ENCODE peak calls at places on chromosomes 4 and X, in nine cellular contexts. I, T, P, A, V, E, K, C and W are unnamed samples.

GRCh38 chr4:169440446-169440845 is 169.7 kb upstream of the SH3RF1 start:
- DNase-seq in I (no peak), T (no peak), P (no peak), A (no peak), V (no peak), E (no peak), K (no peak), C (no peak), W (no peak)

GRCh38 chrX:85851418-85851817 is 195.9 kb downstream of the CHM start:
- DNase-seq in I (no peak), T (no peak), P (no peak), A (no peak), V (no peak), E (no peak), K (no peak), C (no peak), W (no peak)

GRCh38 chrX:71621644-71622346 is 3.5 kb upstream of the CXCR3 start:
- DNase-seq in I (no peak), T (no peak), P (no peak), A (no peak), V (no peak), E (no peak), K (no peak), C (no peak), W (no peak)

GRCh38 chr4:5824635-5825034 is 68.3 kb downstream of the CRMP1 start:
- DNase-seq in I (peak), T (no peak), P (peak), A (no peak), V (no peak), E (no peak), K (no peak), C (no peak), W (no peak)

GRCh38 chrX:9164086-9164485 is 130.2 kb upstream of the FAM9B start:
- DNase-seq in I (no peak), T (no peak), P (no peak), A (no peak), V (no peak), E (no peak), K (no peak), C (no peak), W (no peak)

GRCh38 chrX:43813898-43814297 is 68.4 kb downstream of the MAOB start:
- DNase-seq in I (peak), T (no peak), P (peak), A (no peak), V (no peak), E (no peak), K (no peak), C (no peak), W (no peak)

GRCh38 chr4:54661156-54661555 is 3.4 kb downstream of the KIT start:
- DNase-seq in I (peak), T (no peak), P (no peak), A (no peak), V (no peak), E (no peak), K (no peak), C (no peak), W (peak)

GRCh38 chr4:110787781-110788180 is 164.9 kb upstream of the PITX2 start:
- DNase-seq in I (no peak), T (no peak), P (no peak), A (no peak), V (no peak), E (no peak), K (no peak), C (no peak), W (no peak)

GRCh38 chrX:133335027-133335426 is 80.3 kb downstream of the GPC4 start:
- DNase-seq in I (peak), T (no peak), P (peak), A (no peak), V (no peak), E (no peak), K (no peak), C (no peak), W (no peak)

GRCh38 chr4:19194672-19195071 is 1057.0 kb upstream of the SLIT2 start:
- DNase-seq in I (no peak), T (no peak), P (no peak), A (no peak), V (no peak), E (no peak), K (no peak), C (no peak), W (no peak)

GRCh38 chrX:52852110-52852872 is 15.6 kb downstream of the XAGE3 start:
- DNase-seq in I (no peak), T (no peak), P (no peak), A (no peak), V (no peak), E (no peak), K (peak), C (no peak), W (no peak)